ENCODE peak calls at places on chromosome 22, in four cellular contexts. B is tibial nerve, C is heart left ventricle, P is mucosa of descending colon. W is an unnamed sample.

GRCh38 chr22:34278121-34278520 is 357.8 kb upstream of the LARGE1 start:
- DNase-seq in B (no peak), P (no peak), C (no peak), W (no peak)

GRCh38 chr22:36359172-36359973 is 28.4 kb downstream of the MYH9 start:
- DNase-seq in B (no peak), P (peak; percentile 44), C (no peak), W (peak; percentile 56)

GRCh38 chr22:36510966-36511881 is 4.4 kb upstream of the FOXRED2 start:
- DNase-seq in P (no peak), B (peak; percentile 52), C (no peak), W (peak; percentile 18)

GRCh38 chr22:23090079-23090835 is 19.9 kb downstream of the GNAZ start:
- DNase-seq in P (no peak), B (no peak), C (no peak), W (no peak)

GRCh38 chr22:28773461-28773867 is 969 bp downstream of the CCDC117 start:
- DNase-seq in B (no peak), P (no peak), C (no peak), W (no peak)

GRCh38 chr22:44088976-44089570 is 65.0 kb downstream of the PARVB start:
- DNase-seq in P (no peak), C (peak; percentile 49), B (no peak), W (peak; percentile 95)

GRCh38 chr22:27962268-27963191 is 43.5 kb upstream of the PITPNB start:
- DNase-seq in P (no peak), C (no peak), B (no peak), W (no peak)

GRCh38 chr22:44999687-45000086 is 10.1 kb downstream of the PHF21B start:
- DNase-seq in B (no peak), C (no peak), P (no peak), W (no peak)

GRCh38 chr22:44495629-44496028 is 2.4 kb downstream of the RTL6 start:
- DNase-seq in B (no peak), C (no peak), P (no peak), W (no peak)

GRCh38 chr22:43723816-43724215 is 88.3 kb downstream of the EFCAB6 start:
- DNase-seq in C (no peak), P (no peak), B (no peak), W (no peak)

GRCh38 chr22:49535126-49535525 is 292.5 kb downstream of the BRD1 start:
- DNase-seq in P (no peak), B (no peak), C (no peak), W (no peak)

GRCh38 chr22:42683599-42684283 is 34.5 kb upstream of the CYB5R3 start:
- DNase-seq in P (peak; percentile 68), B (no peak), C (peak; percentile 72), W (no peak)

GRCh38 chr22:42879371-42880021 is 22.4 kb upstream of the ARFGAP3 start:
- DNase-seq in P (peak; percentile 29), B (no peak), C (no peak), W (no peak)

GRCh38 chr22:20319041-20319744 is 667 bp downstream of the DGCR6L start:
- DNase-seq in C (no peak), B (no peak), P (peak; percentile 46), W (no peak)

GRCh38 chr22:20316217-20316843 is 3.5 kb downstream of the DGCR6L start:
- DNase-seq in P (no peak), C (no peak), B (peak; percentile 2), W (no peak)

GRCh38 chr22:20324139-20324516 is 4.3 kb upstream of the DGCR6L start:
- DNase-seq in C (no peak), B (no peak), P (no peak), W (no peak)

GRCh38 chr22:20316844-20317401 is 2.9 kb downstream of the DGCR6L start:
- DNase-seq in B (no peak), P (no peak), C (no peak), W (no peak)

GRCh38 chr22:20319745-20320658 is at the start of gene DGCR6L:
- DNase-seq in B (peak; percentile 93), C (peak; percentile 98), P (peak; percentile 98), W (peak; percentile 95)
- TF ChIP-seq CTCF in B (no peak), C (peak; percentile 9), P (no peak), W (no peak)

GRCh38 chr22:40805699-40806203 is 13.4 kb downstream of the SLC25A17 start:
- DNase-seq in B (no peak), P (no peak), C (no peak), W (no peak)
- H3K36me3 ChIP-seq in B (no peaks in the 10 kb centered on the region), P (no peaks in the 10 kb centered on the region), C (no peaks in the 10 kb centered on the region), W (no peaks in the 10 kb centered on the region)

DNA sequence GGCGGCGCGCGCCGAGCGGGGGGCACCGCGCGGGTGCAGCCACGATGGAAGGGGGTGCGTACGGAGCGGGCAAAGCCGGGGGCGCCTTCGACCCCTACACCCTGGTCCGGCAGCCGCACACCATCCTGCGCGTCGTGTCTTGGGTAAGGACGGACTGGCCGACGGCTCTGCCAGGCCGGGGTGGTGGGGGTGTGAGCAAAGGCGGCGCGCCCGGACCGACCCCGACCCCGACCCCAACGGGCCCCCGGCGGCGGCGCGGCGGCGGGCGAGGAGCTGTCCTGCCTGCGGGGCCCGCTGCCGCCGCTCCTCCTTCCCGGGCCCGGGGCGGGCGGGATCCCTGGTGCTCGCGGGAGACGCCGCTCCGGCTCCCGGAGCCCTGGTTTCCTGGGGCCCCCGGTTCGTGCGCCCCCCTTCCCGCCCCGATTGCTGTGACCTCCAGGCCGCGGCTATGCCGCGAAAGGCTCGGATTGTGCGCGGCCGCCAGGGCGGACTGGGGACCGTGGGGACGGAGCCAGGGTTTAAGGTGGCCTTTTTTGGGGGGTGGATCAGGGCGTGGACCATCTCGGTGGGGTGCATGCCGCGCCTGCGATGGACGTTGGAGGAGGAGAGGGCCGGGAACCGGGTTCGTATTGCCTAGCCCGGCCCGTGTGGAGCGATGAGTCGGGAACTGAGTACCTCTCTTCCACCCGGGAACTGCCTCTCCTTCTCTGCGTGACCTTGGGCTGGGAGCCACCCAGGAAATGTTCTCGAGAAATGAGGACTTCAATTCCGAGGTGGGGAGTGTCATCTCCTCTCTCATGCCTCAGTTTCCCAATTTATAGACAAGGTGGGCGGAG is at the start of gene SYNGR1:
- DNase-seq in C (no peak), P (no peak), B (no peak), W (peak; percentile 13)
- TF ChIP-seq CTCF in C (no peak), P (no peak), B (no peak), W (no peak)

GRCh38 chr22:25822344-25822743 is 80.4 kb downstream of the MYO18B start:
- DNase-seq in C (no peak), P (no peak), B (no peak), W (no peak)
- H3K36me3 ChIP-seq in C (peaks cover 82% of the 10 kb centered on the region), P (no peaks in the 10 kb centered on the region), B (no peaks in the 10 kb centered on the region), W (no peaks in the 10 kb centered on the region)

GRCh38 chr22:37599161-37599560 is 9.5 kb upstream of the GGA1 start:
- DNase-seq in C (no peak), B (peak; percentile 38), P (no peak), W (no peak)

GRCh38 chr22:37591823-37592404 is 12.0 kb upstream of the LGALS2 start:
- DNase-seq in B (no peak), P (no peak), C (no peak), W (no peak)

GRCh38 chr22:37588540-37589215 is 8.8 kb upstream of the LGALS2 start:
- DNase-seq in C (no peak), B (no peak), P (peak; percentile 83), W (peak; percentile 87)

GRCh38 chr22:37589607-37590006 is 9.7 kb upstream of the LGALS2 start:
- DNase-seq in C (no peak), P (no peak), B (no peak), W (no peak)

DNA sequence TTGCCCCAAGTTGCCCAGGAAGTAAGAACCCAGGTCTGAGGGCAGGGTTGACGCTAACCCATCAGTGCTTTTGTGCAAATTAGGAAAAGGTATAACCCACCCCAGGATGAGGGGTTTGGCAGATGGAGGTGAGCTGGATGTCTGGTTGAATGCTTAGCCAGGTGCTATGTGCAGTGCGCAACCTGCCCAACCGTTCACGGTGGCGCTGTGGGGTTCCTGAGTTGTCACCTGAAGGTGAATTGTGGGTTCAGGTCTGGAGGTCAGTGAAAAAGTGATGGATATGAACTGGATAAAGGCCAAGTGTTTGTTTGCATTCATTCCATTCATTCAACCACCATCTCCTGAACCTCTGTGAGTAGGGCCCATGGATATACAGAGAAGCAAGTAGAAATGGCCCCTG is 14.3 kb upstream of the LGALS2 start:
- DNase-seq in P (no peak), B (no peak), C (no peak), W (no peak)
- TF ChIP-seq CTCF in P (no peak), B (no peak), C (no peak), W (no peak)

DNA sequence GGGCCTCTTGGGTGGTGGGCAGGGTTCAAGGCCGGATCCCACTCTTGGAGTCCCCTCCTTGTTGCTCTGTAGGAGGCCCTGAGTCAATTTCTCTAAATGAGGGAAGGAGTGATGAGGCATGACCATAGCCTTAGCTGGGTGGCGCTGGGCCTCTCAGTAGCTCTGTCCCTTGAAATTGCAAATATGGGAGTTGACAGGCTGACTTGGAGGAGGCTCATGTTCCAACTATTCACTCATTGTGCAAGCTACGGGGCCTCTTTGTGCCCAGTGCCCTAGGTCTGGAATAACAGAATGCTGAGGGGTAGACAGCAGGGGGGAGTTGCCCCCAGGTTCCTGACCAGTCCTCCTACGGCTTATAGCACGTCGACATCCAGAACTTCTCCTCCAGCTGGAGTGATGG is 8.0 kb downstream of the SELENOM start:
- DNase-seq in P (no peak), C (no peak), B (no peak), W (no peak)
- H3K36me3 ChIP-seq in P (no peaks in the 10 kb centered on the region), C (peaks cover 100% of the 10 kb centered on the region), B (peaks cover 14% of the 10 kb centered on the region), W (peaks cover 27% of the 10 kb centered on the region)

GRCh38 chr22:19810381-19811141 is 44.1 kb downstream of the GNB1L start:
- DNase-seq in C (no peak), B (no peak), P (no peak), W (peak; percentile 2)
- TF ChIP-seq CTCF in C (no peak), B (no peak), P (no peak), W (no peak)

GRCh38 chr22:21590809-21591641 is 23.5 kb downstream of the UBE2L3 start:
- DNase-seq in P (no peak), B (no peak), C (no peak), W (peak; percentile 40)

GRCh38 chr22:21592422-21592821 is 24.9 kb downstream of the UBE2L3 start:
- DNase-seq in C (no peak), B (no peak), P (no peak), W (no peak)

GRCh38 chr22:21591695-21592094 is 24.2 kb downstream of the UBE2L3 start:
- DNase-seq in P (no peak), C (peak; percentile 60), B (no peak), W (peak; percentile 78)

GRCh38 chr22:21594865-21595452 is 27.4 kb downstream of the UBE2L3 start:
- DNase-seq in P (no peak), B (no peak), C (no peak), W (no peak)

GRCh38 chr22:21593406-21594232 is 26.1 kb downstream of the UBE2L3 start:
- DNase-seq in B (no peak), C (peak; percentile 59), P (no peak), W (no peak)
- H3K36me3 ChIP-seq in B (peaks cover 3% of the 10 kb centered on the region), C (peaks cover 43% of the 10 kb centered on the region), P (no peaks in the 10 kb centered on the region), W (peaks cover 22% of the 10 kb centered on the region)